ENCODE peak calls at places on chromosomes 13 and 19, in six cellular contexts. F is A549, B is endothelial cell of umbilical vein, G is GM12878, E is K562, W is HepG2. Z is an unnamed sample.

GRCh38 chr13:37492741-37493514 is 105.6 kb downstream of the POSTN start:
- DNase-seq in F (no peak), B (no peak), G (no peak), E (no peak), W (no peak), Z (no peak)

GRCh38 chr13:106581268-106581667 is 13.3 kb upstream of the ARGLU1 start:
- DNase-seq in F (no peak), B (no peak), G (no peak), E (no peak), W (no peak), Z (no peak)

GRCh38 chr19:48633148-48634035 is 3.8 kb downstream of the DBP start:
- DNase-seq in F (no peak), B (no peak), G (no peak), E (peak; percentile 92), W (no peak), Z (peak; percentile 74)

GRCh38 chr19:40521276-40521675 is 54.5 kb downstream of the SPTBN4 start:
- DNase-seq in F (no peak), B (no peak), G (no peak), E (peak; percentile 53), W (peak; percentile 39), Z (peak; percentile 52)

GRCh38 chr13:27372896-27373295 is 51.5 kb upstream of the GTF3A start:
- DNase-seq in F (no peak), B (no peak), G (no peak), E (no peak), W (peak; percentile 68), Z (no peak)

GRCh38 chr13:83716121-83716520 is 166.2 kb downstream of the SLITRK1 start:
- DNase-seq in F (no peak), B (no peak), G (no peak), E (no peak), W (no peak), Z (no peak)

GRCh38 chr13:77815330-77815729 is 103.3 kb downstream of the EDNRB start:
- DNase-seq in F (no peak), B (no peak), G (no peak), E (no peak), W (no peak), Z (no peak)

GRCh38 chr19:16899566-16900075 is 10.8 kb downstream of the F2RL3 start:
- DNase-seq in F (peak; percentile 64), B (peak; percentile 16), G (no peak), E (peak; percentile 74), W (peak; percentile 22), Z (peak; percentile 78)

GRCh38 chr19:55640043-55640576 is 692 bp upstream of the ZNF580 start:
- DNase-seq in F (no peak), B (peak; percentile 80), G (no peak), E (peak; percentile 81), W (no peak), Z (no peak)

GRCh38 chr13:39105110-39105509 is 66.9 kb downstream of the NHLRC3 start:
- DNase-seq in F (no peak), B (peak; percentile 18), G (no peak), E (no peak), W (no peak), Z (no peak)

GRCh38 chr19:50658438-50659317 is 9.4 kb downstream of the C19orf81 start:
- DNase-seq in F (peak; percentile 98), B (peak; percentile 75), G (no peak), E (peak; percentile 97), W (no peak), Z (peak; percentile 93)
- H3K4me3 ChIP-seq in F (peak overlapping the region; percentile 62), B (peak overlapping the region; percentile 29), G (no peak overlapping the region), E (peak overlapping the region; percentile 66), W (no peak overlapping the region), Z (peak overlapping the region; percentile 72)

GRCh38 chr19:14147797-14148605 is 11.6 kb upstream of the ASF1B start:
- DNase-seq in F (peak; percentile 73), B (peak; percentile 77), G (no peak), E (peak; percentile 76), W (peak; percentile 39), Z (peak; percentile 46)
- TF ChIP-seq MYC in F (no peak), B (no peak), G (no peak), E (no peak), W (peak; percentile 33), Z (no peak)

DNA sequence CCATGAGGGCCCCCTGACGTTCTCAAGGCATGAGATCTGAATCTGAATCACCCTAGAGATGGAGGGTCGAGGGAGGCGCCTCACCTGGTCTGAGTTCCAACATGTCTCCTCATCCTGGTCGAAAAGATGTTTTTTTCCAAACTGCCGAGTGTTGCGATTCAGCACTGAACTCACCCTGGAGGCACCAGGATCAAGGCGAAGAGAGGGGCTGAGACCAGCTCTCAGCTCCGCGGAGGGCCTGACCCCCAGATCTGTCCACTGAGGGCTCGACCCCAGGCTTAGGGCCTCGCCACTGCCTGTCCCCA is 555 bp downstream of the NR2C2AP start:
- DNase-seq in F (no peak), B (no peak), G (no peak), E (no peak), W (no peak), Z (no peak)
- H3K4me3 ChIP-seq in F (peak overlapping the region; percentile 84), B (peak overlapping the region; percentile 59), G (peak overlapping the region; percentile 93), E (peak overlapping the region; percentile 43), W (peak overlapping the region; percentile 90), Z (peak overlapping the region; percentile 85)

DNA sequence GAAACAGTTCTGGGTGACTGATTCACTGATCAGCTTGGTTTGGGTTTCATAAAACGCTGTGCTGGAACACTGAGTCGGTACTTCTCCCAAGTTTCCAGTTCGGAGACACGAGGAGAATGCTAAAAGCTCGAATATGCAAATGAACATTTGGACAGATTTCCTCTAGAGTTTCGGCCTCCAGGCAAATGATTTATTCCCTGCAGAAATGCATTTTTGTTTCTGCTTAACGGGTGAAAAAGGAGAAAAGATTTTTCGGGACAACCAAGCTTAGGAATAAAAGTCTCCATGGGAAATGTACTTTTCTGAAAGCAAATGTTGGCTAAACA is 211.1 kb downstream of the UQCRFS1 start:
- DNase-seq in F (no peak), B (no peak), G (no peak), E (no peak), W (no peak), Z (no peak)
- TF ChIP-seq MYC in F (no peak), B (no peak), G (no peak), E (no peak), W (no peak), Z (no peak)

GRCh38 chr19:52269338-52270261 is at the start of gene ZNF766:
- DNase-seq in F (peak; percentile 90), B (peak; percentile 95), G (peak; percentile 69), E (peak; percentile 96), W (peak; percentile 90), Z (peak; percentile 97)
- H3K4me3 ChIP-seq in F (peak within 1 kb of the TSS; percentile 69), B (peak within 1 kb of the TSS; percentile 94), G (peak within 1 kb of the TSS; percentile 94), E (peak within 1 kb of the TSS; percentile 99), W (peak within 1 kb of the TSS; percentile 90), Z (peak within 1 kb of the TSS; percentile 96)

GRCh38 chr13:41411060-41411459 is 46.3 kb upstream of the RGCC start:
- DNase-seq in F (no peak), B (no peak), G (no peak), E (no peak), W (no peak), Z (no peak)

GRCh38 chr13:41408061-41408460 is 49.3 kb upstream of the RGCC start:
- DNase-seq in F (no peak), B (peak; percentile 22), G (no peak), E (no peak), W (no peak), Z (no peak)

GRCh38 chr13:41409611-41410010 is 47.7 kb upstream of the RGCC start:
- DNase-seq in F (no peak), B (no peak), G (no peak), E (no peak), W (no peak), Z (no peak)

GRCh38 chr13:41413907-41414306 is 43.4 kb upstream of the RGCC start:
- DNase-seq in F (no peak), B (no peak), G (no peak), E (no peak), W (no peak), Z (no peak)

GRCh38 chr13:41411536-41411935 is 45.8 kb upstream of the RGCC start:
- DNase-seq in F (no peak), B (peak; percentile 32), G (no peak), E (peak; percentile 37), W (peak; percentile 62), Z (peak; percentile 52)
- TF ChIP-seq MYC in F (no peak), B (no peak), G (no peak), E (no peak), W (no peak), Z (no peak)

Z was measured in NB4.